ENCODE peak calls at places on chromosomes 2 and 18, in six cellular contexts. One of them, this sample, is unnamed.

GRCh38 chr2:165833156-165833555 is 39.1 kb upstream of the GALNT3 start:
- DNase-seq in astrocyte: peak; percentile 74
- DNase-seq in H1: no peak
- DNase-seq in GM23248: peak; percentile 68
- DNase-seq in DND-41: no peak
- DNase-seq in neural progenitor cell: no peak
- DNase-seq in this sample: peak; percentile 99

GRCh38 chr2:108878276-108878675 is 91.7 kb downstream of the CCDC138 start:
- DNase-seq in astrocyte: no peak
- DNase-seq in H1: no peak
- DNase-seq in GM23248: no peak
- DNase-seq in DND-41: no peak
- DNase-seq in neural progenitor cell: no peak
- DNase-seq in this sample: no peak

GRCh38 chr18:52499018-52499417 is 159.0 kb downstream of the DCC start:
- DNase-seq in astrocyte: no peak
- DNase-seq in H1: no peak
- DNase-seq in GM23248: no peak
- DNase-seq in DND-41: no peak
- DNase-seq in neural progenitor cell: no peak
- DNase-seq in this sample: no peak

GRCh38 chr18:44466997-44467396 is 213.7 kb upstream of the SETBP1 start:
- DNase-seq in astrocyte: no peak
- DNase-seq in H1: no peak
- DNase-seq in GM23248: no peak
- DNase-seq in DND-41: no peak
- DNase-seq in neural progenitor cell: no peak
- DNase-seq in this sample: no peak

GRCh38 chr2:109129921-109130725 is 1.1 kb downstream of the SH3RF3 start:
- DNase-seq in astrocyte: peak; percentile 7
- DNase-seq in H1: peak; percentile 53
- DNase-seq in GM23248: peak; percentile 49
- DNase-seq in DND-41: no peak
- DNase-seq in neural progenitor cell: peak; percentile 34
- DNase-seq in this sample: peak; percentile 15

GRCh38 chr2:48483506-48483905 is 46.4 kb upstream of the STON1 start:
- DNase-seq in astrocyte: peak; percentile 76
- DNase-seq in H1: no peak
- DNase-seq in GM23248: no peak
- DNase-seq in DND-41: no peak
- DNase-seq in neural progenitor cell: no peak
- DNase-seq in this sample: no peak

GRCh38 chr2:200127852-200128251 is 172.5 kb downstream of the MAIP1 start:
- DNase-seq in astrocyte: no peak
- DNase-seq in H1: no peak
- DNase-seq in GM23248: peak; percentile 67
- DNase-seq in DND-41: no peak
- DNase-seq in neural progenitor cell: no peak
- DNase-seq in this sample: no peak

GRCh38 chr2:69305712-69306611 is 81.1 kb downstream of the GFPT1 start:
- DNase-seq in astrocyte: no peak
- DNase-seq in H1: no peak
- DNase-seq in GM23248: peak; percentile 65
- DNase-seq in DND-41: no peak
- DNase-seq in neural progenitor cell: peak; percentile 50
- DNase-seq in this sample: no peak

GRCh38 chr2:32805104-32806095 is 141.4 kb upstream of the LTBP1 start:
- DNase-seq in astrocyte: peak; percentile 45
- DNase-seq in H1: no peak
- DNase-seq in GM23248: peak; percentile 5
- DNase-seq in DND-41: no peak
- DNase-seq in neural progenitor cell: no peak
- DNase-seq in this sample: peak; percentile 69

GRCh38 chr2:80166457-80166856 is 138.1 kb downstream of the LRRTM1 start:
- DNase-seq in astrocyte: no peak
- DNase-seq in H1: no peak
- DNase-seq in GM23248: no peak
- DNase-seq in DND-41: no peak
- DNase-seq in neural progenitor cell: no peak
- DNase-seq in this sample: no peak

GRCh38 chr2:182320106-182320505 is 106.7 kb downstream of the PDE1A start:
- DNase-seq in astrocyte: no peak
- DNase-seq in H1: no peak
- DNase-seq in GM23248: no peak
- DNase-seq in DND-41: no peak
- DNase-seq in neural progenitor cell: no peak
- DNase-seq in this sample: no peak

GRCh38 chr2:168599738-168600137 is 143.7 kb downstream of the CERS6 start:
- DNase-seq in astrocyte: no peak
- DNase-seq in H1: no peak
- DNase-seq in GM23248: no peak
- DNase-seq in DND-41: no peak
- DNase-seq in neural progenitor cell: no peak
- DNase-seq in this sample: peak; percentile 31

GRCh38 chr2:101995019-101995418 is 3.3 kb downstream of the IL1R2 start:
- DNase-seq in astrocyte: no peak
- DNase-seq in H1: no peak
- DNase-seq in GM23248: no peak
- DNase-seq in DND-41: no peak
- DNase-seq in neural progenitor cell: no peak
- DNase-seq in this sample: no peak
- TF ChIP-seq EZH2 in astrocyte: no peak
- TF ChIP-seq EZH2 in H1: no peak
- TF ChIP-seq EZH2 in GM23248: no peak
- TF ChIP-seq EZH2 in DND-41: no peak
- TF ChIP-seq EZH2 in neural progenitor cell: no peak
- TF ChIP-seq EZH2 in this sample: no peak

GRCh38 chr18:59667488-59667887 is 29.7 kb downstream of the CCBE1 start:
- DNase-seq in astrocyte: no peak
- DNase-seq in H1: no peak
- DNase-seq in GM23248: no peak
- DNase-seq in DND-41: no peak
- DNase-seq in neural progenitor cell: no peak
- DNase-seq in this sample: no peak

GRCh38 chr18:59663096-59663495 is 34.1 kb downstream of the CCBE1 start:
- DNase-seq in astrocyte: no peak
- DNase-seq in H1: no peak
- DNase-seq in GM23248: no peak
- DNase-seq in DND-41: no peak
- DNase-seq in neural progenitor cell: no peak
- DNase-seq in this sample: no peak

GRCh38 chr18:59664329-59664728 is 32.9 kb downstream of the CCBE1 start:
- DNase-seq in astrocyte: no peak
- DNase-seq in H1: no peak
- DNase-seq in GM23248: no peak
- DNase-seq in DND-41: no peak
- DNase-seq in neural progenitor cell: no peak
- DNase-seq in this sample: no peak

GRCh38 chr18:59662008-59662701 is 35.1 kb downstream of the CCBE1 start:
- DNase-seq in astrocyte: peak; percentile 58
- DNase-seq in H1: no peak
- DNase-seq in GM23248: peak; percentile 47
- DNase-seq in DND-41: no peak
- DNase-seq in neural progenitor cell: no peak
- DNase-seq in this sample: peak; percentile 88

GRCh38 chr18:59665057-59666007 is 31.9 kb downstream of the CCBE1 start:
- DNase-seq in astrocyte: peak; percentile 66
- DNase-seq in H1: no peak
- DNase-seq in GM23248: peak; percentile 14
- DNase-seq in DND-41: no peak
- DNase-seq in neural progenitor cell: no peak
- DNase-seq in this sample: no peak
- H3K4me3 ChIP-seq in astrocyte: no peak overlapping the region
- H3K4me3 ChIP-seq in H1: no peak overlapping the region
- H3K4me3 ChIP-seq in GM23248: no peak overlapping the region
- H3K4me3 ChIP-seq in DND-41: no peak overlapping the region
- H3K4me3 ChIP-seq in neural progenitor cell: no peak overlapping the region
- H3K4me3 ChIP-seq in this sample: no peak overlapping the region

GRCh38 chr2:211401328-211401727 is 844.9 kb downstream of the CPS1 start:
- DNase-seq in astrocyte: peak; percentile 19
- DNase-seq in H1: no peak
- DNase-seq in GM23248: no peak
- DNase-seq in DND-41: no peak
- DNase-seq in neural progenitor cell: no peak
- DNase-seq in this sample: peak; percentile 32

GRCh38 chr2:211397764-211398163 is 841.4 kb downstream of the CPS1 start:
- DNase-seq in astrocyte: no peak
- DNase-seq in H1: no peak
- DNase-seq in GM23248: no peak
- DNase-seq in DND-41: no peak
- DNase-seq in neural progenitor cell: no peak
- DNase-seq in this sample: no peak

GRCh38 chr2:211391206-211391605 is 834.8 kb downstream of the CPS1 start:
- DNase-seq in astrocyte: no peak
- DNase-seq in H1: no peak
- DNase-seq in GM23248: no peak
- DNase-seq in DND-41: no peak
- DNase-seq in neural progenitor cell: peak; percentile 67
- DNase-seq in this sample: no peak

DNA sequence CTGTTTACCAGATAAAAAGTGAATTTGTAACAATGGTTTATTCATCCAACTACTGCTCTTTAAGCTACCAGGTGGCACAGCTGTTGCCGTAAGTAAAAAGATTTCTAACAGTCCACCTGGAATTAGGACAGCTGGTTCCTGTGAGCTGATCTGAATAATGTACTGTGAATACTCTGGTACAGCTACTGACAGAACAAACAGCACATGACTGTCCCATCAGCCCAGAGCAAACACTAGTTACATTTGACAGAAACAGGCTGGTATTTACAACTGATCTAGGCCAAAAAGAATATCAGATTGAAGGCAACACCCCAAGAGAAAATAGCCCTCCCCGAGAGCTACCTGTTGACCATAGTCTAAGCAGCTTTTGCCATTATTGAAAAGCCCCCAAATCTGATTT is 840.4 kb downstream of the CPS1 start:
- DNase-seq in astrocyte: no peak
- DNase-seq in H1: no peak
- DNase-seq in GM23248: no peak
- DNase-seq in DND-41: no peak
- DNase-seq in neural progenitor cell: no peak
- DNase-seq in this sample: no peak
- TF ChIP-seq EZH2 in astrocyte: no peak
- TF ChIP-seq EZH2 in H1: no peak
- TF ChIP-seq EZH2 in GM23248: no peak
- TF ChIP-seq EZH2 in DND-41: no peak
- TF ChIP-seq EZH2 in neural progenitor cell: no peak
- TF ChIP-seq EZH2 in this sample: no peak

DNA sequence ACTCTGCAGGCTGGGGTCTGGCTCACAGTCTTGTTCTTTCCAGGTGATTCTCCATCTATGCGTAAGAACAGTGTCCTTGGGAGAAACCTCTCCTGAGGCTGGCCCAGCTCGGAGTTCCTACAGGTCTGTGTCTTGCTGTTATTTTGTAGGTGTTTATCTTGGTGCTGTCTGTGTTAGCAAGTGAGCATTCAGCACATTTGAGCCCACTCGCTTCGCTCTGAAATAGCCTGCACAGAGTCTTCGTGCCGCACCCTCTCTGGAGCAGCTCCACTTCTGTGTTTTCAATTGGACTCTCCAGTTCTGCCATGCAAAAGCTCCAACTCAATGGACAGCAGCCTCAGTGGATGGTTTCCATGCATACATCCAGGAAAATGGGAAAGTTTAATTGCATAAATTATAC is 378.2 kb upstream of the ST6GAL2 start:
- DNase-seq in astrocyte: no peak
- DNase-seq in H1: no peak
- DNase-seq in GM23248: no peak
- DNase-seq in DND-41: no peak
- DNase-seq in neural progenitor cell: no peak
- DNase-seq in this sample: no peak
- H3K4me3 ChIP-seq in astrocyte: no peak overlapping the region
- H3K4me3 ChIP-seq in H1: no peak overlapping the region
- H3K4me3 ChIP-seq in GM23248: no peak overlapping the region
- H3K4me3 ChIP-seq in DND-41: no peak overlapping the region
- H3K4me3 ChIP-seq in neural progenitor cell: no peak overlapping the region
- H3K4me3 ChIP-seq in this sample: no peak overlapping the region

GRCh38 chr2:136212426-136213378 is 94.8 kb upstream of the CXCR4 start:
- DNase-seq in astrocyte: no peak
- DNase-seq in H1: no peak
- DNase-seq in GM23248: no peak
- DNase-seq in DND-41: no peak
- DNase-seq in neural progenitor cell: no peak
- DNase-seq in this sample: no peak
- TF ChIP-seq EZH2 in astrocyte: no peak
- TF ChIP-seq EZH2 in H1: no peak
- TF ChIP-seq EZH2 in GM23248: no peak
- TF ChIP-seq EZH2 in DND-41: no peak
- TF ChIP-seq EZH2 in neural progenitor cell: no peak
- TF ChIP-seq EZH2 in this sample: no peak

GRCh38 chr18:80245781-80246655 is 1.3 kb downstream of the PARD6G start:
- DNase-seq in astrocyte: no peak
- DNase-seq in H1: no peak
- DNase-seq in GM23248: no peak
- DNase-seq in DND-41: no peak
- DNase-seq in neural progenitor cell: peak; percentile 79
- DNase-seq in this sample: no peak
- H3K4me3 ChIP-seq in astrocyte: peak overlapping the region; percentile 51
- H3K4me3 ChIP-seq in H1: peak overlapping the region; percentile 76
- H3K4me3 ChIP-seq in GM23248: no peak overlapping the region
- H3K4me3 ChIP-seq in DND-41: no peak overlapping the region
- H3K4me3 ChIP-seq in neural progenitor cell: peak overlapping the region; percentile 99
- H3K4me3 ChIP-seq in this sample: peak overlapping the region; percentile 90

GRCh38 chr18:5582054-5582453 is 38.3 kb upstream of the EPB41L3 start:
- DNase-seq in astrocyte: peak; percentile 67
- DNase-seq in H1: no peak
- DNase-seq in GM23248: peak; percentile 59
- DNase-seq in DND-41: no peak
- DNase-seq in neural progenitor cell: peak; percentile 57
- DNase-seq in this sample: no peak

GRCh38 chr18:5582849-5583667 is 39.3 kb upstream of the EPB41L3 start:
- DNase-seq in astrocyte: peak; percentile 83
- DNase-seq in H1: no peak
- DNase-seq in GM23248: peak; percentile 57
- DNase-seq in DND-41: no peak
- DNase-seq in neural progenitor cell: no peak
- DNase-seq in this sample: peak; percentile 36

GRCh38 chr18:5588529-5588928 is 44.7 kb upstream of the EPB41L3 start:
- DNase-seq in astrocyte: no peak
- DNase-seq in H1: no peak
- DNase-seq in GM23248: no peak
- DNase-seq in DND-41: no peak
- DNase-seq in neural progenitor cell: no peak
- DNase-seq in this sample: no peak

GRCh38 chr18:5584751-5585417 is 41.1 kb upstream of the EPB41L3 start:
- DNase-seq in astrocyte: peak; percentile 82
- DNase-seq in H1: no peak
- DNase-seq in GM23248: peak; percentile 80
- DNase-seq in DND-41: no peak
- DNase-seq in neural progenitor cell: no peak
- DNase-seq in this sample: peak; percentile 13

GRCh38 chr18:5585653-5586052 is 41.9 kb upstream of the EPB41L3 start:
- DNase-seq in astrocyte: no peak
- DNase-seq in H1: no peak
- DNase-seq in GM23248: no peak
- DNase-seq in DND-41: no peak
- DNase-seq in neural progenitor cell: no peak
- DNase-seq in this sample: no peak
- TF ChIP-seq EZH2 in astrocyte: no peak
- TF ChIP-seq EZH2 in H1: no peak
- TF ChIP-seq EZH2 in GM23248: no peak
- TF ChIP-seq EZH2 in DND-41: no peak
- TF ChIP-seq EZH2 in neural progenitor cell: no peak
- TF ChIP-seq EZH2 in this sample: no peak